ENCODE peak calls at places on chromosome 15, in five cellular contexts. T, X, Y, V and K are unnamed samples. For H3K36me3, the result is how much of the 10 kb centered on the place peaks cover.

GRCh38 chr15:58444056-58444455 is 12.3 kb downstream of the LIPC start:
- DNase-seq in T (no peak), X (peak), Y (no peak), V (peak), K (no peak)

GRCh38 chr15:70259030-70259424 is 161.3 kb upstream of the TLE3 start:
- DNase-seq in T (no peak), X (no peak), Y (no peak), V (peak), K (no peak)

GRCh38 chr15:45364271-45364670 is 14.1 kb downstream of the GATM start:
- DNase-seq in T (no peak), X (no peak), Y (no peak), V (no peak), K (no peak)

GRCh38 chr15:33675246-33675645 is 293.1 kb upstream of the CHRM5 start:
- DNase-seq in T (peak), X (peak), Y (no peak), V (no peak), K (peak)

GRCh38 chr15:61762682-61763081 is 297.6 kb downstream of the VPS13C start:
- DNase-seq in T (no peak), X (no peak), Y (no peak), V (no peak), K (no peak)

GRCh38 chr15:70243686-70244540 is 146.2 kb upstream of the TLE3 start:
- DNase-seq in T (no peak), X (peak), Y (no peak), V (no peak), K (no peak)

GRCh38 chr15:78457101-78457500 is 19.1 kb downstream of the IREB2 start:
- DNase-seq in T (no peak), X (no peak), Y (no peak), V (peak), K (no peak)

GRCh38 chr15:59313703-59314332 is 58.9 kb downstream of the MYO1E start:
- DNase-seq in T (no peak), X (peak), Y (peak), V (peak), K (no peak)

GRCh38 chr15:90557651-90558084 is 27.9 kb downstream of the CRTC3 start:
- DNase-seq in T (no peak), X (no peak), Y (peak), V (peak), K (no peak)

GRCh38 chr15:66369773-66370651 is 13.5 kb upstream of the TIPIN start:
- DNase-seq in T (no peak), X (no peak), Y (no peak), V (peak), K (no peak)

GRCh38 chr15:47461560-47462175 is 255.6 kb upstream of the SEMA6D start:
- DNase-seq in T (no peak), X (no peak), Y (no peak), V (peak), K (no peak)

GRCh38 chr15:27064080-27064479 is 93.1 kb downstream of the GABRG3 start:
- DNase-seq in T (no peak), X (no peak), Y (no peak), V (no peak), K (no peak)

GRCh38 chr15:27058939-27059338 is 88.0 kb downstream of the GABRG3 start:
- DNase-seq in T (no peak), X (no peak), Y (no peak), V (no peak), K (no peak)

GRCh38 chr15:27057904-27058645 is 87.1 kb downstream of the GABRG3 start:
- DNase-seq in T (no peak), X (no peak), Y (no peak), V (no peak), K (no peak)

GRCh38 chr15:27061739-27062138 is 90.8 kb downstream of the GABRG3 start:
- DNase-seq in T (no peak), X (no peak), Y (no peak), V (no peak), K (no peak)

GRCh38 chr15:27059610-27060202 is 88.7 kb downstream of the GABRG3 start:
- DNase-seq in T (peak), X (peak), Y (no peak), V (peak), K (peak)
- H3K4me3 ChIP-seq in T (no peak), X (no peak), Y (no peak), V (no peak), K (no peak)

GRCh38 chr15:99120050-99120777 is 15.3 kb downstream of the SYNM start:
- DNase-seq in T (no peak), X (peak), Y (no peak), V (no peak), K (no peak)

GRCh38 chr15:99117563-99118257 is 12.8 kb downstream of the SYNM start:
- DNase-seq in T (no peak), X (no peak), Y (no peak), V (no peak), K (no peak)

GRCh38 chr15:99117111-99117510 is 12.2 kb downstream of the SYNM start:
- DNase-seq in T (no peak), X (no peak), Y (no peak), V (no peak), K (no peak)

GRCh38 chr15:99118258-99118632 is 13.4 kb downstream of the SYNM start:
- DNase-seq in T (no peak), X (no peak), Y (no peak), V (no peak), K (no peak)

DNA sequence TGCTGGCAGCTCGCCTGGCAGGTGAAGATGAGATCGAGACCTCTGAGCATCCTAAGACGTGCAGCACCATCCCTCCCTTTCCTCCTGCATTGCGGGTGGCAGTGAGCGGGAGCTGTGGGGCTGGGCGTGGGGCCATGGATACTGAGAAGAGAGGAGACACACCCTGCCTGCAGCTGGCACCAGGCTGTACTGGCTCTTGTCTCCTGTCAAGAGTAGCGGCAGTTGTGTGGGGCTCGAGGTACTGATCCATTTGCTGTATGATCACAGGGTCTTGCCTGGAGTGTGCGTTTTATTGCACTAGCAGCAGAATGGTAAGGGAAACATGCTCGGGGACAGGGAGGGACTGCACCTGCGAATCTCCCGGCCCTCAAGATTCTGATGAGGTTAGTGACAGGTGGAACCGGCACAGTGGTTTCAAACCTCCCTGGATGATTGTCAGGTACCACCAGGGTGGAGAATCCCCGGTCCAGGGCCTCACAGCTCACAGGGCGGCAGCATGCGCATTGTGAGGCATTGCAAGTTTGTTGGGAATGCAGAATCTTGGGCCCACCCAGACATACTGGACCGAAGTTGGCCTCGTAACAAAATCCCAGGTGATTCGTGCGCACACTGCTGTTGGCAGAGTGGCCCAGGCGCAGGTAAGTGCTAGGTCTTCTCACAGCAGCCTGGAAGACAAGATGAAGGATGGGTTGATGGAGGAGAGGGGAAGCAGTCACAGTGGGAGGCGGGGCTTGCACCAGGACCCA is 14.1 kb downstream of the SYNM start:
- DNase-seq in T (no peak), X (no peak), Y (no peak), V (no peak), K (no peak)
- H3K27ac ChIP-seq in T (no peak), X (no peak), Y (no peak), V (no peak), K (no peak)

GRCh38 chr15:84859651-84860050 is 24.8 kb upstream of the SLC28A1 start:
- DNase-seq in T (no peak), X (no peak), Y (no peak), V (no peak), K (no peak)

GRCh38 chr15:84865074-84865569 is 19.3 kb upstream of the SLC28A1 start:
- DNase-seq in T (no peak), X (no peak), Y (no peak), V (no peak), K (no peak)

GRCh38 chr15:84864429-84864795 is 20.1 kb upstream of the SLC28A1 start:
- DNase-seq in T (no peak), X (no peak), Y (no peak), V (no peak), K (no peak)

GRCh38 chr15:84863480-84864428 is 20.7 kb upstream of the SLC28A1 start:
- DNase-seq in T (no peak), X (no peak), Y (no peak), V (no peak), K (no peak)

DNA sequence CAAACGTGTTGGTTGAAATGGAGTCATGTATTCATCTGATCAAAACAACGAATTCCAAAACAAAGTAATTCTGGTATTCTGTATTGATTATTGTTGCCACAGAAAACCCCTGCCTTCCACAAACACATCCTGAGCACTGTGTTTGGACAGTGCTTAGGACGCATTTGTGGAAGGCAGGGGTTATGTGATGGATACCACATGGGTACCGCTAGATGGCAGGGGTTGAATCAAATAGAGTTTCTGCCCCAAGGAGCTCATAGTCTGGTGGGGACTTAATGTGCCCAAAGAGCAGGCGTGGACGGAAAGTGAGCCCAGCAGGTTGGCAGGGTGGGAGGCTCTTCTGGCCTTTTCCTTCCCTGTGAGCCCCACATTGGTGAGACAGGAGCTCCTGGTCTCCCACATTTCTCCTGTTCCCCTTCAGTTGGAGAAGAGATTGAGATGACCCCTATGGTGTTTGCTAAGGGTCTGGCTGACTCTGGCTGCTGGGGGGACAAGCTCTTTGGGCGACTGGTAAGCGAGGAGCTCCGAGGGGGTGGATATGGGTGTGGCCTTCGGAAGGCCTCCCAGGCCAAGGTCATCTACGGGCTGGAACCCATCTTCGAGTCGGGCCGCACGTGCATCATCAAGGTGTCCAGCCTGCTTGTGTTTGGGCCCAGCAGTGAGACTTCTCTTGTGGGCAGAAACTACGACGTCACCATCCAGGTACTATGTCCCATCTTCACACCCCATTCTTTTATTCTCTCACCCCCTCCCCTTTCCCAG is 22.1 kb upstream of the SLC28A1 start:
- DNase-seq in T (no peak), X (no peak), Y (no peak), V (no peak), K (no peak)
- H3K36me3 ChIP-seq in T (under half), X (half or more), Y (under half), V (under half), K (half or more)

GRCh38 chr15:67520976-67521769 is at the start of gene C15orf61:
- DNase-seq in T (no peak), X (peak), Y (peak), V (peak), K (peak)
- H3K4me3 ChIP-seq in T (peak), X (peak), Y (peak), V (peak), K (peak)